ENCODE peak calls at places on chromosomes 3 and 15, in seven cellular contexts. Z, A, T, R, I, V and D are unnamed samples.

GRCh38 chr3:128824132-128824850 is 55.1 kb upstream of the ACAD9 start:
- DNase-seq in A (no peak), V (no peak), T (no peak), R (no peak), Z (no peak), I (peak; percentile 55), D (no peak)

GRCh38 chr15:64387562-64388168 is at the start of gene TRIP4:
- DNase-seq in R (peak; percentile 97), Z (peak; percentile 96), V (peak; percentile 96), T (peak; percentile 96), I (peak; percentile 81), A (peak; percentile 98), D (peak; percentile 95)

GRCh38 chr15:28456476-28457395 is 76.0 kb downstream of the GOLGA8G start:
- DNase-seq in I (no peak), A (peak; percentile 29), Z (no peak), R (peak; percentile 0), V (no peak), T (no peak), D (peak; percentile 85)

GRCh38 chr3:132629928-132630327 is 29.7 kb downstream of the ACAD11 start:
- DNase-seq in R (peak; percentile 82), Z (no peak), I (no peak), A (no peak), T (no peak), V (no peak), D (no peak)

GRCh38 chr3:192835818-192836468 is 81.7 kb downstream of the MB21D2 start:
- DNase-seq in T (no peak), V (no peak), Z (no peak), A (no peak), I (no peak), R (peak; percentile 71), D (no peak)

GRCh38 chr3:8852511-8852910 is 83.1 kb upstream of the OXTR start:
- DNase-seq in I (no peak), T (no peak), R (no peak), A (no peak), Z (no peak), V (no peak), D (no peak)

GRCh38 chr3:35784162-35784561 is 144.8 kb downstream of the ARPP21 start:
- DNase-seq in A (no peak), I (no peak), Z (no peak), T (no peak), V (no peak), R (no peak), D (no peak)

GRCh38 chr3:123155471-123156011 is 46.2 kb upstream of the SEC22A start:
- DNase-seq in Z (no peak), I (no peak), R (no peak), A (no peak), T (peak; percentile 89), V (no peak), D (peak; percentile 80)

GRCh38 chr15:100918690-100919480 is at the start of gene LRRK1:
- DNase-seq in V (no peak), T (no peak), R (peak; percentile 40), A (peak; percentile 91), I (no peak), Z (no peak), D (peak; percentile 81)

GRCh38 chr15:66772967-66773873 is 71.2 kb downstream of the SMAD6 start:
- DNase-seq in V (no peak), Z (no peak), A (no peak), I (no peak), T (peak; percentile 72), R (no peak), D (no peak)

GRCh38 chr3:107543666-107544065 is 20.9 kb downstream of the BBX start:
- DNase-seq in V (no peak), I (no peak), T (no peak), A (peak; percentile 61), Z (no peak), R (no peak), D (no peak)

GRCh38 chr3:99659032-99659431 is 20.6 kb downstream of the COL8A1 start:
- DNase-seq in I (peak; percentile 35), T (no peak), A (no peak), R (peak; percentile 100), Z (no peak), V (peak; percentile 78), D (no peak)

GRCh38 chr3:52489453-52489852 is 5.7 kb upstream of the STAB1 start:
- DNase-seq in T (no peak), R (no peak), I (no peak), Z (no peak), A (no peak), V (no peak), D (no peak)

GRCh38 chr3:52487788-52488691 is 7.1 kb upstream of the STAB1 start:
- DNase-seq in Z (no peak), I (no peak), V (no peak), A (no peak), T (no peak), R (no peak), D (no peak)

GRCh38 chr3:52488746-52489145 is 6.4 kb upstream of the STAB1 start:
- DNase-seq in A (no peak), V (no peak), Z (no peak), R (no peak), T (no peak), I (no peak), D (no peak)

GRCh38 chr3:52484680-52485461 is 10.3 kb upstream of the STAB1 start:
- DNase-seq in Z (no peak), I (no peak), R (no peak), V (no peak), T (no peak), A (no peak), D (no peak)

DNA sequence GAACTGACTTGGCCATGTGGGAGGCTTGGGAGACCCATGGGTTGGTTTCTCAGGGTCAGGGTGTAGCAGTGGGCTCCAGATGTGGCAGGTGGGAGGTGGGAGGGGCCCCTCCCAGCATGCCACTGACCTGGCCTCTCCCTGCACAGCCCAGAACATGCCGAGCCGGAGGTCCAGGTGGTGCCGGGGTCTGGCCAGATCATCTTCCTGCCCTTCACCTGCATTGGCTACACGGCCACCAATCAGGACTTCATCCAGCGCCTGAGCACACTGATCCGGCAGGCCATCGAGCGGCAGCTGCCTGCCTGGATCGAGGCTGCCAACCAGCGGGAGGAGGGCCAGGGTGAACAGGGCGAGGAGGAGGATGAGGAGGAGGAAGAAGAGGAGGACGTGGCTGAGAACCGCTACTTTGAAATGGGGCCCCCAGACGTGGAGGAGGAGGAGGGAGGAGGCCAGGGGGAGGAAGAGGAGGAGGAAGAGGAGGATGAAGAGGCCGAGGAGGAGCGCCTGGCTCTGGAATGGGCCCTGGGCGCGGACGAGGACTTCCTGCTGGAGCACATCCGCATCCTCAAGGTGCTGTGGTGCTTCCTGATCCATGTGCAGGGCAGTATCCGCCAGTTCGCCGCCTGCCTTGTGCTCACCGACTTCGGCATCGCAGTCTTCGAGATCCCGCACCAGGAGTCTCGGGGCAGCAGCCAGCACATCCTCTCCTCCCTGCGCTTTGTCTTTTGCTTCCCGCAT is 7.9 kb upstream of the STAB1 start:
- DNase-seq in V (no peak), A (no peak), I (no peak), T (no peak), Z (no peak), R (no peak), D (no peak)
- H3K36me3 ChIP-seq in V (peaks cover 100% of the 10 kb centered on the region), A (peaks cover 2% of the 10 kb centered on the region), I (peaks cover 71% of the 10 kb centered on the region), T (peaks cover 97% of the 10 kb centered on the region), Z (peaks cover 42% of the 10 kb centered on the region), R (peaks cover 81% of the 10 kb centered on the region), D (peaks cover 78% of the 10 kb centered on the region)

GRCh38 chr3:32837789-32838188 is 20.0 kb downstream of the TRIM71 start:
- DNase-seq in T (no peak), R (no peak), Z (no peak), I (no peak), A (no peak), V (no peak), D (no peak)
- H3K4me1 ChIP-seq in T (peaks cover 24% of the 10 kb centered on the region), R (no peaks in the 10 kb centered on the region), Z (peaks cover 5% of the 10 kb centered on the region), I (no peaks in the 10 kb centered on the region), A (peaks cover 5% of the 10 kb centered on the region), V (no peaks in the 10 kb centered on the region), D (no peaks in the 10 kb centered on the region)

GRCh38 chr15:90620379-90621134 is 90.8 kb downstream of the CRTC3 start:
- DNase-seq in I (no peak), A (peak; percentile 60), R (no peak), Z (peak; percentile 25), T (no peak), V (no peak), D (no peak)

GRCh38 chr15:90619939-90620338 is 90.2 kb downstream of the CRTC3 start:
- DNase-seq in R (no peak), V (no peak), Z (no peak), A (no peak), T (no peak), I (no peak), D (no peak)

GRCh38 chr15:90625037-90625436 is 92.1 kb upstream of the BLM start:
- DNase-seq in I (no peak), R (no peak), V (no peak), Z (no peak), T (no peak), A (no peak), D (no peak)

GRCh38 chr15:90624278-90624930 is 92.7 kb upstream of the BLM start:
- DNase-seq in V (no peak), R (no peak), T (no peak), Z (no peak), I (peak; percentile 84), A (no peak), D (no peak)

GRCh38 chr15:90623854-90624253 is 93.3 kb upstream of the BLM start:
- DNase-seq in A (no peak), T (no peak), V (no peak), Z (no peak), I (peak; percentile 74), R (no peak), D (no peak)
- H3K36me3 ChIP-seq in A (peaks cover 8% of the 10 kb centered on the region), T (peaks cover 97% of the 10 kb centered on the region), V (peaks cover 98% of the 10 kb centered on the region), Z (peaks cover 36% of the 10 kb centered on the region), I (peaks cover 32% of the 10 kb centered on the region), R (peaks cover 60% of the 10 kb centered on the region), D (no peaks in the 10 kb centered on the region)

GRCh38 chr3:72597043-72597442 is 251.2 kb downstream of the SHQ1 start:
- DNase-seq in A (no peak), R (no peak), V (no peak), Z (no peak), T (no peak), I (no peak), D (no peak)

GRCh38 chr3:72594615-72595215 is 253.5 kb downstream of the SHQ1 start:
- DNase-seq in V (no peak), T (no peak), A (no peak), R (no peak), I (no peak), Z (no peak), D (no peak)

GRCh38 chr3:72595376-72595775 is 252.9 kb downstream of the SHQ1 start:
- DNase-seq in T (no peak), R (no peak), Z (no peak), A (no peak), V (no peak), I (no peak), D (no peak)

GRCh38 chr3:72597756-72598195 is 250.5 kb downstream of the SHQ1 start:
- DNase-seq in V (no peak), A (no peak), I (no peak), T (no peak), Z (no peak), R (peak; percentile 13), D (no peak)

DNA sequence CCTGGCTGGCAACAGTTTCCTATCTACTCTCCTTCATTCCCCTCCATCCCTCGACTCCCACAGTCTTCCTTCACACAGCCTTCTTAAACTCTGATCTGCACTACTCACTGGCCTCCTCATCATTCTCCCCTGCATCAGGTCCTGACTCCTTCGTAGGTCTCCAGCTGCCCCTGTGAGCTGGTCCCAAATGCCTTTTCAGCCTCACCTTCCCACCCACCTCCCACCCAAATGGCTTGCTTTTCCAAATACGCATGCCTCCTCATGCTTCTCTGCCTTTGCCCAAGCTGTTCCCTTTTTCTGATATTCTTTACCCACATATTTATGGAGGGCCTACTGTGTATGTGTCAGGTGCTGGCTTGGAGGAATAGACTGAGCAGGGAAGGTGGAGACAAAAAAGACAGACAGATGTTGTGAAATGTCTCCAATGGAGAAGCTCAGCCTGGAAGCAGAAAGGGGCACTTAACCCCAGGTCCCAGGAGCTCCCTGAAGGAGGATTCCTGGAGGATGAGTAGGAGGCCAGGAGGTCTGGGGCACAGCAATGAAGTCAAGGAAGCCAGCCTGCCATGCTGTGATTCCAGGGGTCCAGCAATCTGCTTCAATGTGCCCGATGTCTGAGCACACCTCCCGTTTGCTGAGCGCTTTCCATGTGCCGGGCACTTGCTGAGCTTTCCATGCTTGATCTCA is 252.2 kb downstream of the SHQ1 start:
- DNase-seq in R (no peak), V (no peak), A (no peak), I (no peak), Z (no peak), T (no peak), D (no peak)
- H3K4me1 ChIP-seq in R (peaks cover 3% of the 10 kb centered on the region), V (no peaks in the 10 kb centered on the region), A (no peaks in the 10 kb centered on the region), I (no peaks in the 10 kb centered on the region), Z (no peaks in the 10 kb centered on the region), T (peaks cover 10% of the 10 kb centered on the region), D (peaks cover 15% of the 10 kb centered on the region)